ENCODE peak calls at places on chromosome 7, in four cellular contexts. K is lung microvascular endothelial cell, H is mucosa of gallbladder, I is T1000. E is an unnamed sample.

GRCh38 chr7:47266799-47267198 is 315.1 kb downstream of the TNS3 start:
- DNase-seq in I (no peak), H (peak; percentile 83), K (no peak), E (no peak)

GRCh38 chr7:74480861-74481417 is 27.2 kb downstream of the GTF2IRD1 start:
- DNase-seq in I (no peak), K (peak; percentile 79), H (peak; percentile 31), E (no peak)

GRCh38 chr7:106371629-106372028 is 86.8 kb upstream of the NAMPT start:
- DNase-seq in K (no peak), I (no peak), H (no peak), E (no peak)

GRCh38 chr7:27165089-27165654 is at the start of gene HOXA9:
- DNase-seq in H (no peak), I (peak; percentile 62), K (peak; percentile 89), E (no peak)

GRCh38 chr7:137501561-137501960 is 158.0 kb upstream of the PTN start:
- DNase-seq in K (no peak), I (no peak), H (no peak), E (no peak)

GRCh38 chr7:75854233-75854632 is 24.6 kb upstream of the RHBDD2 start:
- DNase-seq in I (no peak), H (no peak), K (no peak), E (no peak)

GRCh38 chr7:37097276-37097675 is 351.4 kb downstream of the ELMO1 start:
- DNase-seq in K (no peak), I (no peak), H (no peak), E (no peak)

GRCh38 chr7:51679358-51679757 is 362.7 kb upstream of the COBL start:
- DNase-seq in H (no peak), I (no peak), K (no peak), E (no peak)

GRCh38 chr7:80923211-80923612 is 4.4 kb upstream of the SEMA3C start:
- DNase-seq in H (no peak), K (no peak), I (no peak), E (no peak)

GRCh38 chr7:19530261-19530660 is 178.6 kb downstream of the POLR1F start:
- DNase-seq in I (no peak), H (no peak), K (no peak), E (no peak)

GRCh38 chr7:155441856-155442255 is 16.1 kb upstream of the EN2 start:
- DNase-seq in K (no peak), H (no peak), I (no peak), E (no peak)

GRCh38 chr7:127938588-127938987 is 92.6 kb downstream of the LRRC4 start:
- DNase-seq in K (peak; percentile 69), I (no peak), H (no peak), E (no peak)

GRCh38 chr7:151687523-151688235 is 168.0 kb upstream of the RHEB start:
- DNase-seq in H (peak; percentile 83), K (peak; percentile 91), I (peak; percentile 83), E (no peak)

GRCh38 chr7:50202052-50202555 is 102.4 kb upstream of the IKZF1 start:
- DNase-seq in K (no peak), I (no peak), H (no peak), E (no peak)

GRCh38 chr7:144812379-144813283 is 23.2 kb downstream of the TPK1 start:
- DNase-seq in I (no peak), K (peak; percentile 47), H (no peak), E (no peak)

GRCh38 chr7:135111379-135111778 is 36.5 kb upstream of the TMEM140 start:
- DNase-seq in K (no peak), H (no peak), I (no peak), E (no peak)

GRCh38 chr7:78198756-78199155 is 400.2 kb downstream of the PHTF2 start:
- DNase-seq in H (no peak), I (no peak), K (peak; percentile 7), E (no peak)

GRCh38 chr7:69827140-69827919 is 229.1 kb downstream of the AUTS2 start:
- DNase-seq in H (no peak), I (no peak), K (no peak), E (no peak)

GRCh38 chr7:36521911-36522310 is 132.2 kb downstream of the ANLN start:
- DNase-seq in I (no peak), H (no peak), K (no peak), E (no peak)

GRCh38 chr7:129947001-129947400 is 5.8 kb downstream of the UBE2H start:
- DNase-seq in K (no peak), H (no peak), I (no peak), E (no peak)

GRCh38 chr7:68542831-68543230 is 1055.4 kb upstream of the AUTS2 start:
- DNase-seq in K (no peak), I (no peak), H (no peak), E (no peak)

GRCh38 chr7:77811895-77812685 is 13.5 kb downstream of the PHTF2 start:
- DNase-seq in H (no peak), K (peak; percentile 63), I (no peak), E (no peak)

GRCh38 chr7:157709531-157710251 is 372.9 kb downstream of the DNAJB6 start:
- DNase-seq in K (no peak), H (no peak), I (no peak), E (no peak)

GRCh38 chr7:2043316-2044039 is 189.3 kb downstream of the MAD1L1 start:
- DNase-seq in H (no peak), I (no peak), K (no peak), E (no peak)

GRCh38 chr7:34044319-34044643 is 138.9 kb downstream of the BMPER start:
- DNase-seq in H (no peak), K (no peak), I (no peak), E (no peak)

E was measured in neural crest cell.